ENCODE peak calls at places on chromosomes 6 and 20, in ten cellular contexts. F is ovary, D is uterus, J is A549, C is stomach, V is tibial nerve, E is endothelial cell of umbilical vein, I is spleen, H is NB4, P is adrenal gland. O is an unnamed sample.

GRCh38 chr6:67300430-67301040 is 1334.5 kb upstream of the ADGRB3 start:
- DNase-seq in F (no peak), D (no peak), J (no peak), C (no peak), V (no peak), E (no peak), I (peak; percentile 47), H (no peak), P (no peak), O (peak; percentile 64)

GRCh38 chr20:7637184-7637583 is 303.1 kb downstream of the HAO1 start:
- DNase-seq in F (no peak), D (no peak), J (no peak), C (no peak), V (no peak), E (peak; percentile 50), I (no peak), H (no peak), P (no peak), O (no peak)

GRCh38 chr6:169201985-169202384 is 51.7 kb downstream of the THBS2 start:
- DNase-seq in F (no peak), D (no peak), J (no peak), C (no peak), V (no peak), E (no peak), I (no peak), H (no peak), P (no peak), O (no peak)

GRCh38 chr20:58389324-58389967 is 417 bp downstream of the VAPB start:
- DNase-seq in F (no peak), D (no peak), J (peak; percentile 42), C (peak; percentile 42), V (peak; percentile 8), E (peak; percentile 39), I (no peak), H (no peak), P (peak; percentile 35), O (no peak)

GRCh38 chr20:41342474-41343464 is 2.1 kb downstream of the LPIN3 start:
- DNase-seq in F (peak; percentile 25), D (no peak), J (no peak), C (no peak), V (no peak), E (no peak), I (peak; percentile 51), H (no peak), P (no peak), O (no peak)

GRCh38 chr6:111857674-111858337 is 15.4 kb downstream of the FYN start:
- DNase-seq in F (no peak), D (no peak), J (no peak), C (no peak), V (no peak), E (no peak), I (no peak), H (no peak), P (no peak), O (no peak)

GRCh38 chr6:137571854-137572253 is 77.7 kb upstream of the OLIG3 start:
- DNase-seq in F (no peak), D (no peak), J (peak; percentile 37), C (peak; percentile 54), V (peak; percentile 12), E (peak; percentile 43), I (no peak), H (peak; percentile 47), P (no peak), O (no peak)

GRCh38 chr20:63230800-63231268 is 4.9 kb upstream of the BIRC7 start:
- DNase-seq in F (peak; percentile 77), D (no peak), J (peak; percentile 56), C (peak; percentile 57), V (peak; percentile 38), E (peak; percentile 54), I (no peak), H (peak; percentile 41), P (peak; percentile 63), O (no peak)

DNA sequence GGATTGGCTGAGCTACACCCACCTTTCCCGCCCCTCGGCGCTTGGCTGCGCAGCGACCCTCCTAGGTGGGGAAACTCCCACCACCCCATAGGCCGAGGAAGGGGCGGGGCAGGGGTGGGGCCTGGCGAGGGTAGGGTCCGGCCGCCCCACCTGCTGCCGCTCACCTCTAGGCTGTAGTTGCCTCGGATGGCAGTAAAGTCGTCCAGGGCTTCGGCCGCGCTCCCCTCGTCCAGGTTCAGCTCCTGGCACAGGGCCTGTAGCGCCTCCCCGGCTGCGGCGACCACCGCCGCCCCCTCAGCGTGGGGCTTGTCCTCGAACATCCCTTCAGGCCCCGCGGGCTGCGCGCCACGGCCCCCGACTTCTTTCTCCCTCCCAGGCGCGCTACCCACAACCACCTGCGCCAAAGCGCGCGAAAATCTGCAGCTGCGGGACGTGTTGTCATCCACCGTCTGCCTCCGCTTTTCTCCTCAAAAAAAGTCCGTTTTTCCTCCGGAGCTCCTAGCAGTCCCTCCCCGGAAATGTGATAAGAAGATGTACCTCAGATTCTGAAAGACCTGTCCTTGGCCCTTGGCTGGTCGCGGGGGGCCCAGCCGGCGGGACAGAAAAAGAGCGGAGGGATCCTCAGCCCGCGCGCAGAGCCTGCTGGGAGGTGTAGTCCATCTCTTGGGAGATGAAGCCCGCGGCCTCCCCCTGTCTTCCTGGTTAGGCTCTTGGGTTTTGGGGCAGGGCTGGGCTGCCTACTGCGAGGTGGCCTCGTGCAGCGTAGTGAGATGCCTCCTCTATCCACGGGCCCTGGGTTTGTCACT is at the start of gene RBL1:
- DNase-seq in F (peak; percentile 88), D (peak; percentile 80), J (peak; percentile 95), C (peak; percentile 80), V (peak; percentile 73), E (peak; percentile 86), I (peak; percentile 95), H (peak; percentile 96), P (peak; percentile 77), O (peak; percentile 67)
- TF ChIP-seq CTCF in F (peak; percentile 14), D (peak; percentile 53), J (no peak), C (peak; percentile 46), V (peak; percentile 48), E (no peak), I (peak; percentile 38), H (no peak), P (peak; percentile 29), O (no peak)

GRCh38 chr20:364905-365794 is 15.4 kb upstream of the TRIB3 start:
- DNase-seq in F (no peak), D (no peak), J (peak; percentile 87), C (no peak), V (no peak), E (no peak), I (no peak), H (peak; percentile 60), P (peak; percentile 70), O (no peak)

GRCh38 chr20:361562-361961 is 14.7 kb downstream of the NRSN2 start:
- DNase-seq in F (no peak), D (no peak), J (no peak), C (no peak), V (no peak), E (no peak), I (no peak), H (no peak), P (no peak), O (no peak)

GRCh38 chr20:358891-359555 is 12.1 kb downstream of the NRSN2 start:
- DNase-seq in F (no peak), D (no peak), J (no peak), C (no peak), V (no peak), E (no peak), I (no peak), H (no peak), P (no peak), O (no peak)

GRCh38 chr20:363319-364078 is 16.6 kb downstream of the NRSN2 start:
- DNase-seq in F (no peak), D (no peak), J (peak; percentile 66), C (no peak), V (no peak), E (no peak), I (no peak), H (peak; percentile 41), P (no peak), O (no peak)

DNA sequence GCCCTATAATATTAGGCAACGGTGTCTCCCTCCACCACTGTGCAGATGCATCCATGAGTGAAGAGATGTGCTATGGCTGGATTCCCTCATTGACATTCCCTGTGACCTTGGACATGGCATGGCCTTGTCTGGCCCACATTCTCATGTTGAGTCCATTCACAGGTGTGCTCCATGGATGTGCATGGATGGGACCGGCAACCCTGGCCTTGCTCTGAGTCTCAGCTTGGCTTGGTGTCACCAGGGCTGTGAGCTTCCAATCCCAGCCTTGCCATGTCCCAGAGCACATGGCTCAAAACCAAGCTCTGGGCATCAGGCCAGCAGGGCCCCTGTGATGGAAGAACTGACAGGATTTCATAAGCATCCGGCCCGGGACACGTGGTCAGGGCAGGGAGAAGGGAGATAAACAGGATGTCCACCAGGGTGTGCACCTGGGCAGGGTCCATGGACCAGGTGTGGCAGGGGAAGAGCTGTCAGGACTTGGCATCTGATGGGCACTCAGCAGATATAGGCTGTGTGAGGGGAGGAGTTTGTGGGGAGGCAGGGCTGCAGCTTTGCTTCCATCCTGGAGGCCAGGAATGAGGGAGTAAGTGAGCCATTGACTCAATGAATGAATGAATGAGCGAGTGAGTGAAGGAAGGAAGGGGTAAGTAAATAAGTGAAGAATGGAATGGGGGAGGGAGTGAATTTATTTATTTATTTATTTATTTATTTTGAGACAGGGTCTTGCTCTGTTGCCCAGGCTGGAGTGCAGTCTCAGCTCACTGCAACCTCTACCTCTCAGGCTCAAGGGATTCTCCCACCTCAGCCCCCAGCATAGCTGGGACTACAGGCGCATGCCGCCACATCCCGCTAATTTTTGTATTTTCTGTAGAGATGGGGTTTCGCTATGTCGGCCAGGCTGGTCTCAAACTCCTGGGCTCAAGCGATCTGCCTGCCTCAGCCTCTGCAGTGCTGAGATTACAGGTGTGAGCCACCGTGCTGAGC is 15.7 kb downstream of the NRSN2 start:
- DNase-seq in F (peak; percentile 59), D (peak; percentile 66), J (peak; percentile 98), C (peak; percentile 88), V (peak; percentile 75), E (peak; percentile 89), I (peak; percentile 87), H (peak; percentile 78), P (peak; percentile 97), O (peak; percentile 97)
- TF ChIP-seq POLR2A in F (no peak), D (no peak), J (no peak), C (no peak), V (no peak), E (no peak), I (no peak), H (no peak), P (no peak), O (no peak)

GRCh38 chr6:29887819-29888581 is 54.3 kb upstream of the HLA-A start:
- DNase-seq in F (peak; percentile 85), D (peak; percentile 86), J (no peak), C (peak; percentile 92), V (peak; percentile 33), E (peak; percentile 10), I (peak; percentile 96), H (peak; percentile 17), P (peak; percentile 87), O (peak; percentile 97)

GRCh38 chr6:29887330-29887818 is 55.0 kb upstream of the HLA-A start:
- DNase-seq in F (peak; percentile 74), D (peak; percentile 77), J (no peak), C (peak; percentile 55), V (no peak), E (no peak), I (peak; percentile 86), H (no peak), P (peak; percentile 58), O (peak; percentile 90)

GRCh38 chr6:29884261-29884660 is 56.6 kb downstream of the HLA-G start:
- DNase-seq in F (no peak), D (no peak), J (no peak), C (no peak), V (no peak), E (no peak), I (no peak), H (no peak), P (no peak), O (no peak)

GRCh38 chr6:29886686-29887085 is 55.6 kb upstream of the HLA-A start:
- DNase-seq in F (no peak), D (no peak), J (no peak), C (no peak), V (no peak), E (no peak), I (no peak), H (no peak), P (no peak), O (no peak)
- H3K4me3 ChIP-seq in F (peak overlapping the region; percentile 83), D (peak overlapping the region; percentile 66), J (no peak overlapping the region), C (peak overlapping the region; percentile 60), V (peak overlapping the region; percentile 45), E (no peak overlapping the region), I (no peak overlapping the region), H (no peak overlapping the region), P (no peak overlapping the region), O (no peak overlapping the region)

DNA sequence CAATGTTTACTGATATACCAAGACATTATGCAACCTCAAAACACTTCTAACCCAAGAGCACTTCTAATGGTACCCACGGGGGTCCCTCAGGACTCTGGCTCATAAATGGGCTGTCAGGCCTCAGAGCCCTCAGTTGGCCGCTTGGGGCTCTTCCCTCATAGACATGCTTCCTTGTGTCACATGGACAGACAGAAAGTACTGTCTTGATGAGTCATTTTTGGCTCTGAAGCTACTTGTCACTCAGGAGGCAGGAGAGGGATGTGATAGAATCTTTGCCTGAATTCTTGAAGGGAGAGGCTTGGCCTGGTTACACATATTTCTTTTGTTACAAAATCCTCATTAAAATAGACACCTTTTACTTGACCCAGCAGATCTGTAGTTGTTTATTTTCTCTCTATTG is 15.1 kb upstream of the EDN1 start:
- DNase-seq in F (no peak), D (no peak), J (peak; percentile 53), C (no peak), V (no peak), E (no peak), I (no peak), H (peak; percentile 83), P (no peak), O (no peak)
- TF ChIP-seq CTCF in F (no peak), D (no peak), J (no peak), C (no peak), V (no peak), E (no peak), I (no peak), H (no peak), P (no peak), O (no peak)